ENCODE peak calls at places on chromosome 22, in eight cellular contexts. R is fibroblast of mammary gland, J is adrenal gland, Z is GM23248, W is Caco-2, P is colonic mucosa, S is lower leg skin, K is Peyer's patch. G is an unnamed sample.

GRCh38 chr22:39148727-39149535 is 3.5 kb downstream of the CBX7 start:
- DNase-seq in R (no peak), J (peak; percentile 37), Z (no peak), W (peak; percentile 35), P (peak; percentile 50), S (no peak), K (peak; percentile 64), G (peak; percentile 45)

GRCh38 chr22:41333806-41334205 is 32.5 kb downstream of the ZC3H7B start:
- DNase-seq in R (no peak), J (no peak), Z (no peak), W (no peak), P (no peak), S (no peak), K (no peak), G (no peak)

GRCh38 chr22:24155597-24156145 is 25.6 kb upstream of the SUSD2 start:
- DNase-seq in R (peak; percentile 61), J (peak; percentile 85), Z (peak; percentile 93), W (no peak), P (peak; percentile 78), S (peak; percentile 93), K (peak; percentile 76), G (no peak)

GRCh38 chr22:33659423-33659822 is 260.9 kb downstream of the LARGE1 start:
- DNase-seq in R (peak; percentile 78), J (no peak), Z (peak; percentile 20), W (no peak), P (no peak), S (no peak), K (no peak), G (no peak)

GRCh38 chr22:47114813-47115517 is 352.5 kb downstream of the TBC1D22A start:
- DNase-seq in R (no peak), J (no peak), Z (no peak), W (peak; percentile 13), P (no peak), S (peak; percentile 70), K (no peak), G (no peak)

GRCh38 chr22:37771081-37771480 is 36.7 kb upstream of the GCAT start:
- DNase-seq in R (no peak), J (no peak), Z (no peak), W (no peak), P (no peak), S (no peak), K (no peak), G (no peak)

GRCh38 chr22:40128989-40129388 is 48.7 kb upstream of the TNRC6B start:
- DNase-seq in R (no peak), J (no peak), Z (no peak), W (no peak), P (no peak), S (no peak), K (no peak), G (peak; percentile 25)

GRCh38 chr22:40397436-40397835 is 27.0 kb downstream of the SGSM3 start:
- DNase-seq in R (no peak), J (no peak), Z (no peak), W (no peak), P (no peak), S (peak; percentile 61), K (no peak), G (no peak)

GRCh38 chr22:42180349-42180842 is 49.8 kb upstream of the CYP2D6 start:
- DNase-seq in R (peak; percentile 58), J (peak; percentile 71), Z (peak; percentile 66), W (no peak), P (no peak), S (no peak), K (peak; percentile 28), G (no peak)

DNA sequence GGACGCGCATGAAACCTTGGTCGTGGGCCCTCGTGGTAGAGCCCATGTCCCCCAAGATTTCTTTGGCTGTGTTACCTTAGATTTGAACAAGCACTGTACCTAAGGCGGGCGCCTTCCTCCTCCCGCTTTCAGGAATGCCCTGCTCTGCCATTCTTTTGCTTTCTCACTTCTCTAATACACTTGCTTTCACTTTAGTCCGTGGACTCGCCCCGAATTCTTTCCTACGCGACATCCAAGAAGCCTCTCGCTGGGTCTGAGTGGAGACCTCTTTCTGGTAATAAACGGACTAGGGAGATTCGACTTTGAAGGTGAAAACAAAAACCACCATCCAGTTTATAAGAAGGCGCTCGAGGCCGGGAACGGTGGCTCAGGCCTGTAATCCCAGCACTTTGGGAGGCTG is 1.2 kb upstream of the NUP50 start:
- DNase-seq in R (no peak), J (no peak), Z (no peak), W (no peak), P (peak; percentile 22), S (no peak), K (no peak), G (no peak)
- H3K4me3 ChIP-seq in R (peak overlapping the region; percentile 66), J (no peak overlapping the region), Z (peak overlapping the region; percentile 88), W (peak overlapping the region; percentile 78), P (peak overlapping the region; percentile 90), S (no peak overlapping the region), K (peak overlapping the region; percentile 98), G (peak overlapping the region; percentile 84)

GRCh38 chr22:45069925-45070324 is 60.1 kb upstream of the PHF21B start:
- DNase-seq in R (no peak), J (no peak), Z (no peak), W (no peak), P (no peak), S (no peak), K (no peak), G (no peak)

GRCh38 chr22:45073064-45073463 is 63.3 kb upstream of the PHF21B start:
- DNase-seq in R (no peak), J (no peak), Z (no peak), W (no peak), P (no peak), S (no peak), K (no peak), G (no peak)

GRCh38 chr22:45067731-45068130 is 57.9 kb upstream of the PHF21B start:
- DNase-seq in R (peak; percentile 61), J (no peak), Z (no peak), W (no peak), P (no peak), S (no peak), K (no peak), G (no peak)

GRCh38 chr22:45072322-45072903 is 62.6 kb upstream of the PHF21B start:
- DNase-seq in R (peak; percentile 86), J (peak; percentile 52), Z (peak; percentile 93), W (peak; percentile 53), P (no peak), S (no peak), K (no peak), G (no peak)

GRCh38 chr22:45071618-45072017 is 61.8 kb upstream of the PHF21B start:
- DNase-seq in R (no peak), J (no peak), Z (no peak), W (no peak), P (no peak), S (no peak), K (no peak), G (no peak)
- H3K4me3 ChIP-seq in R (no peak overlapping the region), J (no peak overlapping the region), Z (no peak overlapping the region), W (no peak overlapping the region), P (no peak overlapping the region), S (no peak overlapping the region), K (no peak overlapping the region), G (no peak overlapping the region)

GRCh38 chr22:20431520-20432237 is 5.9 kb downstream of the SCARF2 start:
- DNase-seq in R (no peak), J (no peak), Z (no peak), W (no peak), P (no peak), S (peak; percentile 84), K (no peak), G (no peak)
- H3K4me3 ChIP-seq in R (no peak overlapping the region), J (no peak overlapping the region), Z (no peak overlapping the region), W (peak overlapping the region; percentile 31), P (peak overlapping the region; percentile 27), S (no peak overlapping the region), K (peak overlapping the region; percentile 23), G (no peak overlapping the region)

GRCh38 chr22:43230983-43231723 is 44.2 kb upstream of the TTLL12 start:
- DNase-seq in R (peak; percentile 32), J (peak; percentile 68), Z (peak; percentile 61), W (peak; percentile 78), P (peak; percentile 55), S (no peak), K (peak; percentile 32), G (peak; percentile 22)
- H3K4me3 ChIP-seq in R (no peak overlapping the region), J (no peak overlapping the region), Z (no peak overlapping the region), W (no peak overlapping the region), P (no peak overlapping the region), S (no peak overlapping the region), K (no peak overlapping the region), G (no peak overlapping the region)